ENCODE peak calls at places on chromosome 4, in five cellular contexts. K is IMR-90, J is spleen, G is uterus, Z is body of pancreas. W is an unnamed sample.

GRCh38 chr4:86557526-86557925 is 36.6 kb upstream of the PTPN13 start:
- DNase-seq in G (no peak), J (no peak), Z (no peak), K (peak), W (no peak)

GRCh38 chr4:33975996-33976395 is 2268.3 kb downstream of the ARAP2 start:
- DNase-seq in Z (no peak), J (no peak), K (no peak), G (no peak), W (no peak)

GRCh38 chr4:185792384-185793146 is 19.4 kb downstream of the SORBS2 start:
- DNase-seq in J (no peak), K (peak), G (no peak), Z (no peak), W (peak)

GRCh38 chr4:105369988-105370387 is 103.9 kb downstream of the PPA2 start:
- DNase-seq in G (no peak), J (no peak), K (peak), Z (no peak), W (no peak)

GRCh38 chr4:180665481-180665880 is 1577.7 kb upstream of the TENM3 start:
- DNase-seq in K (no peak), G (no peak), Z (no peak), J (no peak), W (no peak)

GRCh38 chr4:107069049-107069448 is 32.9 kb upstream of the DKK2 start:
- DNase-seq in J (no peak), G (no peak), Z (no peak), K (peak), W (no peak)

GRCh38 chr4:115353370-115353769 is 239.9 kb upstream of the NDST4 start:
- DNase-seq in G (no peak), J (no peak), K (no peak), Z (no peak), W (no peak)

GRCh38 chr4:80141543-80141942 is 55.8 kb upstream of the PRDM8 start:
- DNase-seq in Z (no peak), J (no peak), G (no peak), K (no peak), W (no peak)

GRCh38 chr4:26493461-26493860 is 3.2 kb upstream of the CCKAR start:
- DNase-seq in J (no peak), K (no peak), Z (no peak), G (no peak), W (no peak)

GRCh38 chr4:95268819-95269565 is 279.8 kb downstream of the UNC5C start:
- DNase-seq in K (peak), J (no peak), Z (no peak), G (no peak), W (no peak)

GRCh38 chr4:97150966-97151365 is 992.3 kb downstream of the STPG2 start:
- DNase-seq in G (no peak), J (no peak), Z (no peak), K (no peak), W (no peak)

GRCh38 chr4:126137782-126138170 is 823.0 kb downstream of the FAT4 start:
- DNase-seq in Z (no peak), J (no peak), K (no peak), G (no peak), W (no peak)

GRCh38 chr4:40831462-40831861 is 81.7 kb downstream of the NSUN7 start:
- DNase-seq in Z (no peak), K (no peak), G (no peak), J (no peak), W (no peak)
- TF ChIP-seq POLR2A in Z (no peak), K (no peak), G (no peak), J (no peak), W (no peak)

DNA sequence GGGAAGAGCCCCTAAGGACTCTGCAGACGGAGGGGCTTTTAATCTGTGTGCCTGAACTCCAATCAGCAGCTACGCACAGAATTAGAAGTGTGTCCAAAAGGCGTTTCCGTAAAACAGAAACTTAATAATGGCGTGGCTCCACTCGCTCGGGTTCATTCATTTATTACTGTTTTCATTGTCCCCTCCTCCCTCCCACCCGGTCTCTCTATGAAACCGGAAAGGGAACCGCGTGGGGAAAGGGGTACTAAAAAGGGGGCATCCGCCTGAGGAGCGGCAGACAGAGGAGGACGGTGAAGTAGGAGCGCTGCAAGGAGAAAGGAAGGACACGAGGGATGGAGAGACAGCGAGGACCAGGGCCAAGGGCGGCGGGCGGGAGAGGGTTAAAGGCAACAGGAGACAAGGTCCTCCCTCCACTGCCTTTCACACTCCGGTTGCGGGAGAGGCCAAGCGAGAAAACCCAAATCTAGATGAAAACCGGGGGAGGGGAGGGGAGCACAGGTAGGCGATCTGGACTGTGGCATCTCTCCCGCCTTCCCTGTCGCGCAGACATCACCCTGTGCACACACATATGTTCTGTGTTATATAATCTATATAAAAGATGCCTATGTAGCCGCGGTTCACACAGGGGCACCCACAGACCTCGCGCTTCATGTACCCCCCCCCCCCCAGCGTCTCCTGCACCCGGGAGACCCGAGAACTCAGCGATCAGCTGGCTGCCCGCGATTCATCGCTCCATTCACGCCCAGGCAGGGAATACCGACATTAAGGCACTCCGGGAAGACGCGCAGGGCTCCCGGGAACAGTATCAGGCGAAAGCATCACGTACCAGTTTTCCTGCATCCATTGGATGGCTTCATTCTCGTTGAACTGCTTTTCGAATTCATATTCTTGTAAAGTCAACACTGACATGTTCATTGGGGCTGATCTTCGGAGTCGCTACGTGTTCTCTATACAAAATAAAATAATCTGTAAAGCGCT is 705 bp downstream of the ELOVL6 start:
- DNase-seq in Z (peak), J (peak), K (peak), G (peak), W (peak)
- TF ChIP-seq POLR2A in Z (no peak), J (no peak), K (no peak), G (no peak), W (no peak)

GRCh38 chr4:153465922-153466636 is at the start of gene TMEM131L:
- DNase-seq in K (peak), J (peak), G (peak), Z (peak), W (peak)
- TF ChIP-seq POLR2A in K (peak), J (no peak), G (no peak), Z (peak), W (peak)

GRCh38 chr4:10117424-10118354 is 1.1 kb upstream of the WDR1 start:
- DNase-seq in K (no peak), G (peak), J (no peak), Z (peak), W (no peak)
- TF ChIP-seq POLR2A in K (no peak), G (no peak), J (no peak), Z (no peak), W (no peak)

GRCh38 chr4:74453037-74453635 is 8.2 kb downstream of the AREG start:
- DNase-seq in Z (no peak), J (no peak), G (no peak), K (no peak), W (no peak)

GRCh38 chr4:74456849-74457395 is 12.0 kb downstream of the AREG start:
- DNase-seq in J (no peak), K (no peak), G (no peak), Z (no peak), W (no peak)

GRCh38 chr4:74455361-74456055 is 10.6 kb downstream of the AREG start:
- DNase-seq in K (no peak), J (no peak), Z (no peak), G (no peak), W (no peak)

GRCh38 chr4:74453846-74454742 is 9.2 kb downstream of the AREG start:
- DNase-seq in G (no peak), K (no peak), Z (no peak), J (no peak), W (no peak)

GRCh38 chr4:74456056-74456744 is 11.3 kb downstream of the AREG start:
- DNase-seq in K (no peak), G (no peak), J (no peak), Z (no peak), W (no peak)
- TF ChIP-seq POLR2A in K (no peak), G (no peak), J (no peak), Z (no peak), W (no peak)

GRCh38 chr4:127622923-127623754 is 9.6 kb upstream of the INTU start:
- DNase-seq in Z (peak), J (peak), G (no peak), K (peak), W (no peak)
- TF ChIP-seq POLR2A in Z (no peak), J (no peak), G (no peak), K (no peak), W (no peak)

DNA sequence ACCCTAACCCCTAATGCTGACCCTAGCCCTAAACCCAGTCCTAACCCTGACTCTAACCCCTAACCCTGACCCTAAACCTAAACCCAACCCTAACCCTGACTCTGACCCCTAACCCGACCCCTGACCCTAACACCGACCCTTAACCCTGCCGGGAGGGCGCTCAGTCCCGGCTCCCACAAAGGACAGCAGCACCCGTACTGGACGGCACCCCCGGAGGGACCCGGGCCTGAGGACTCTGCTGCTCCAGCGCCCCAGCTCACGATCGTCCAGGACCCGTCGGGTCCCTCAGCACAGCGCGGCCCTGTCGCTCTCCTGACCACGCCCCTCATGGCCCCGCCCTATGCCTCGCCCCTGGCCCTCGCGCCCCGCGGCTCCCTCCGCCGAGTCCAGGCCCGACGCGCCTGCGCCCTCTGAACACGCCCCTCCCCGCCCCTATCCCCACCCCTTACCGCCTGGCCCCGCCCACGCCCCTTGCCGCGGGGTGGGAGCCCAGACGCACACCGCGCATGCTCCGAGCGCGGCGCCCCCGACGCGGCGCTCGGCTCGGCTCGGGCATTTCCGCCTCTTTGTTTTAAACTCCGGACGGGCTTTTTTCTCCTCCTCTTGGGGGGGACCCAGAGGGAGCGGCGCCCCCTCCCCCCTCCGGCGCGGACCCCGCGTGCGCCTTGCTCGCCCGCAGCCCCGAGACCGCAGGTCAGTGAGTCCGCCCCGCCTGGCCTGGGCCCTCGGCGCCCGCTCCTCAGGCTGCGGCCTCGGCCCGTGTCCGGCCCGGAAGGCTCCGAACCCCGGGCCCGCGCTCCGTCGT is at the start of gene PCGF3:
- DNase-seq in Z (peak), J (peak), K (peak), G (peak), W (peak)
- TF ChIP-seq POLR2A in Z (peak), J (no peak), K (peak), G (peak), W (peak)

W was measured in H54.